ENCODE peak calls at places on chromosome 2, in four cellular contexts. L is B cell, C is GM10248, A is fibroblast of the aortic adventitia. K is an unnamed sample.

GRCh38 chr2:23533014-23533730 is 148.2 kb downstream of the KLHL29 start:
- DNase-seq in L (no peak), A (no peak), C (no peak), K (no peak)

GRCh38 chr2:18149660-18150246 is 271.3 kb downstream of the KCNS3 start:
- DNase-seq in A (peak; percentile 69), L (peak; percentile 13), C (peak; percentile 37), K (peak; percentile 32)

GRCh38 chr2:222535477-222535876 is 111.1 kb downstream of the SGPP2 start:
- DNase-seq in A (no peak), L (no peak), C (no peak), K (no peak)

GRCh38 chr2:236718207-236718992 is 148.8 kb downstream of the ACKR3 start:
- DNase-seq in C (no peak), L (no peak), A (peak; percentile 77), K (no peak)

GRCh38 chr2:173359231-173359630 is 4.6 kb downstream of the CDCA7 start:
- DNase-seq in A (no peak), L (no peak), C (peak; percentile 65), K (peak; percentile 64)

GRCh38 chr2:192162392-192163042 is 32.2 kb downstream of the TMEFF2 start:
- DNase-seq in C (peak; percentile 17), L (peak; percentile 73), A (peak; percentile 90), K (peak; percentile 23)

GRCh38 chr2:234970467-234970866 is 18.6 kb downstream of the SH3BP4 start:
- DNase-seq in A (peak; percentile 26), L (no peak), C (no peak), K (no peak)

GRCh38 chr2:100383306-100383705 is 34.2 kb downstream of the CHST10 start:
- DNase-seq in C (no peak), L (no peak), A (no peak), K (no peak)

GRCh38 chr2:134441153-134441863 is 187.4 kb downstream of the MGAT5 start:
- DNase-seq in L (no peak), A (no peak), C (no peak), K (no peak)

GRCh38 chr2:119706196-119706595 is 27.2 kb downstream of the TMEM177 start:
- DNase-seq in A (no peak), C (no peak), L (no peak), K (no peak)

GRCh38 chr2:75698928-75699327 is 11.8 kb downstream of the GCFC2 start:
- DNase-seq in A (no peak), C (no peak), L (no peak), K (no peak)

GRCh38 chr2:165892541-165892940 is 61.0 kb downstream of the TTC21B start:
- DNase-seq in A (no peak), L (no peak), C (no peak), K (no peak)

GRCh38 chr2:147792966-147793617 is 51.7 kb upstream of the ACVR2A start:
- DNase-seq in C (no peak), L (no peak), A (peak; percentile 19), K (no peak)

GRCh38 chr2:75519843-75520242 is 40.9 kb downstream of the EVA1A start:
- DNase-seq in A (no peak), L (no peak), C (no peak), K (no peak)

GRCh38 chr2:50126845-50127244 is 905.1 kb downstream of the NRXN1 start:
- DNase-seq in A (no peak), C (no peak), L (no peak), K (no peak)

GRCh38 chr2:85589982-85590791 is 5.4 kb upstream of the RNF181 start:
- DNase-seq in C (no peak), L (no peak), A (peak; percentile 100), K (no peak)

GRCh38 chr2:190819835-190820234 is 60.8 kb upstream of the GLS start:
- DNase-seq in C (no peak), A (peak; percentile 99), L (no peak), K (no peak)

GRCh38 chr2:102256281-102256680 is 55.1 kb upstream of the IL1RL1 start:
- DNase-seq in A (no peak), C (no peak), L (no peak), K (no peak)

GRCh38 chr2:215454519-215454918 is 18.7 kb upstream of the FN1 start:
- DNase-seq in C (peak; percentile 31), L (peak; percentile 35), A (peak; percentile 70), K (peak; percentile 50)

GRCh38 chr2:30165617-30166016 is 18.8 kb downstream of the YPEL5 start:
- DNase-seq in C (no peak), L (no peak), A (no peak), K (no peak)

GRCh38 chr2:171490577-171490976 is 31.7 kb upstream of the CYBRD1 start:
- DNase-seq in A (no peak), L (no peak), C (no peak), K (no peak)

GRCh38 chr2:74379851-74380789 is at the start of gene DCTN1:
- DNase-seq in C (peak; percentile 61), A (peak; percentile 66), L (peak; percentile 9), K (peak; percentile 63)

GRCh38 chr2:194104687-194105086 is 1552.3 kb upstream of the SLC39A10 start:
- DNase-seq in L (peak; percentile 58), C (peak; percentile 23), A (no peak), K (peak; percentile 18)

GRCh38 chr2:80014637-80015036 is 289.9 kb downstream of the LRRTM1 start:
- DNase-seq in A (no peak), C (no peak), L (no peak), K (no peak)

GRCh38 chr2:225614915-225615314 is 215.4 kb downstream of the NYAP2 start:
- DNase-seq in A (no peak), L (no peak), C (no peak), K (no peak)

DNA sequence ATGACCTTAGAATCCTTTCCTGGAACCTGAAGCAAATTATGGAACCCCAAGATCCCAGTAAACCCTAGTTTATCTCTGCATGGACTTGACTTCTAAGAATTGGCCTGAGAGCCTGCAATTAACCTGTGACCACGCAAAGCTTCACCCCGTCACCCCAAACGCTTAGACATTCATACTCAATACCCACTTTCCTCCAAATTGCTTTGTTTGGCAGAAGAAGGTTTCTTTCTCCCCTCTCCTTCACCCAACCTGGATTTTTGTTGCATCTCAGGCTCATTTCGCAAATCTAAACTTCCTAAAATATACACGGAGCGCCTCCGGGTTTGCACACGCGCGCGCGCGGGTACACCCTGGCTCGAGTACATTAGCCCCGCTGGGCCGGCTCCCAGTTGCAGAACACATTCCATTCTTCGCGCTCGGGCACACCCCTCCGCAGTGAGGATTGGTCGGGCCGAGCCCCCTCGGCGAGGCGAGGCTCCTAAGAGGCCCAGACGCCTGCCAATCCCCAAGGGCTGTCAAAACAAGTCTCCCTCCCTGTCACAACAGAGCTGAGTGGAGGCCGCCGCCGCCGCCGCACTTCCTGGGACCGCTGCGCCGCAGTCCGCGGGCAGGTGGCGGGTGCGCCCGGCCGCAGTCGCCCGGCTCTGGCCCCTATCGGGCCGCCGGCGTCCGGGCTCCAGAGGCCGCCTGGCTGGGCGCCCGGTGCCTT is at the start of gene PLCL1:
- DNase-seq in C (peak; percentile 91), A (peak; percentile 93), L (peak; percentile 70), K (peak; percentile 92)
- TF ChIP-seq CTCF in C (no peak), A (no peak), L (no peak), K (no peak)

DNA sequence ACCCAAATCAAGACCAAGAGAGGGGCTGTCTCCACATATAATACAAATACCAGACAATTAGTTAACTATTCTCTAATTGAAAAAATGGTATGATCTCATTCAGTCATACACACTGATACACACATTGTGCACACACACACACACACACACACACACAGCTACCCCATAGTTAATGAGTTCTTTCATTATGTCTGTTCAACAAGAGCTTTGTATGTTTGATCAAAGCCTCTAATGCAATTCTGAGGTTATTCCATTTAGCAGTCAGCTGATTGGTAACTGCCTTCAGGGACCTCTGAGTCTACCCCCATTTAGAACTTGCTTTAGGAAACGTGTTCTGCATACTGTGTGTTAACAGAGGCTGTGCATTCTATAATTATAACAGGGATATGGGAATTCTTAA is 741.4 kb upstream of the LRRTM4 start:
- DNase-seq in L (no peak), A (no peak), C (no peak), K (no peak)
- TF ChIP-seq CTCF in L (no peak), A (no peak), C (no peak), K (no peak)

DNA sequence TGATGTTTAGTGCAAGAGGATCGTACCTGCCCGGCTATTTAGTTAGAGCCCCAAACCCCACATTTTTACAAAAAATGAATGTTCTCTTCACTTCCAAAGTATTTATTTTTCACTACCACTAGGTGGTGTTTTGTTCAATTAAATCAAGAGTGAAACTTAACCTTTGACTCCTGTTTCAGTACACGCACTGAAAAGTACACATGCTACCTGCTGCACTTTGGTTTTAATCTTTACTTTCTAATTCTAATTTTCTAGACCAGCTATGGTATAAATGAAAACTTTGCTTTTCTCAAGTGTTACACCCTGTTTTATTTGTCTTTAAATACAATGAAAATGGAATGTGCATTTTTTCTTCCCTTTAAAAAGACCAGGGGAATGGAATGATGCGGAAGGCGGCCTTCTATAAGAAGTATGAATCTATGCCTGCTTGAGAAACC is 31.4 kb upstream of the CHN1 start:
- DNase-seq in A (peak; percentile 40), C (peak; percentile 40), L (peak; percentile 32), K (peak; percentile 40)
- TF ChIP-seq CTCF in A (peak; percentile 35), C (peak; percentile 51), L (peak; percentile 74), K (peak; percentile 14)

DNA sequence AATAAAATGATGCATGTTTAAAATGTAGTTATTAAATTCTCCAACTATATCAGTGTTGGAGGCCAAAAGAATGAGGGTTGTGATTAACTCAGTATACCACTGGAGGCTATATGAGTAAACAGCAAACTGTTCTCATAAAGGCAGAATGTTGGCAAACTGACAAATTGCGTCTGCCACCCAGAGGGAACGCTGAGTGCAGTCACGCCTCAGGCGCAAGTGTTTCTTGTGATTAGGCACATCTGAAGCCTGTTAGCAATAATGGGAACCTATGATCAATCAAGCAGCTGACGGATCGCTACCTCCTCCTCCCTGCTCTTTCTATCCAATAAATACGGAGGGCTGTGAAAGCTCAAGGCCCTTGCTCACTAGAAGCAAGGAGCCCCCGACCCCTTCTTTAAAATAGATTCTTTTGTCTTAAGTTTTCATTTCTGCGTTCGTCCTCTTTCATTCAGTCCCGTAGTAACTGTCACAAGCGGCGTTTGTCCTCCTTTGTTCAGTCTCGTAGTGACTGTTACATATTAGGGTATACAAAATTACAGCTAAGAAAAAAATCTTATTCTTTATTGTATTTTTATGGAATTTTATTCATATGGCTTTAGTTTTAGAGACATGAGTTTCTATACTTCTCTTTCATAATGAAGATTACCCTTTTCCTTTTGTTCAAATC is 16.3 kb upstream of the RMND5A start:
- DNase-seq in C (no peak), A (peak; percentile 49), L (no peak), K (no peak)
- TF ChIP-seq CTCF in C (no peak), A (no peak), L (no peak), K (no peak)

DNA sequence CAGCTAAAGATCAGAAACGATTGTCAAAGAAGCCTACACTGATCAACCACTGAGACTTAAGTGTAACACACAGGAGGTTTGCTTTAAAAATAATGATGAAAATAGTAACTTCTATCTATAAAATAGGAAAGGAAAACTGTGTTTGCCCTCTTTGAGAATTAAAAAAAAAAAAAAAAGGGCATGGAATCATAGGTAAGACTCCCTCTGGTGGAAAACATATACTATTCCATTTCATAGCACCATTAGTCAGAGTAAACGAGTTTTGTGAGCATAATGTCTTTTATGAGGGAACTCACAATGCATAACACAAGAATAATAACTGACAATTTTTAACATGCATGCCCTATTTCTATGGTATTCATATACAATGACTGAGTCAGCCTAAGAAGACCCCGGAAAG is 36.3 kb downstream of the SLC35F5 start:
- DNase-seq in A (peak; percentile 27), L (no peak), C (no peak), K (no peak)
- TF ChIP-seq CTCF in A (peak; percentile 51), L (peak; percentile 43), C (no peak), K (no peak)